ENCODE peak calls at places on chromosomes 2 and 18, in five cellular contexts. D is memory B cell; C is stimulated activated CD8-positive, alpha-beta memory T cell treated with anti-CD3 and anti-CD28 coated beads, Interleukin-4, amount 100 ng/mL, for 1 hour; S is HCT116; Q is AG04449. N is an unnamed sample.

GRCh38 chr18:79606621-79607331 is 72.8 kb upstream of the CTDP1 start:
- DNase-seq in Q (no peak), C (no peak), S (no peak), D (no peak), N (no peak)

GRCh38 chr2:150686391-150686790 is 198.9 kb upstream of the RND3 start:
- DNase-seq in S (no peak), D (no peak), Q (no peak), C (no peak), N (no peak)

GRCh38 chr18:13272411-13272810 is 53.9 kb downstream of the LDLRAD4 start:
- DNase-seq in D (no peak), C (no peak), Q (no peak), S (no peak), N (no peak)

GRCh38 chr2:118844261-118845004 is 3.0 kb downstream of the EN1 start:
- DNase-seq in C (no peak), S (no peak), Q (no peak), D (no peak), N (no peak)

GRCh38 chr2:107511970-107512789 is 314.5 kb upstream of the RGPD4 start:
- DNase-seq in D (no peak), C (no peak), S (no peak), Q (no peak), N (no peak)

GRCh38 chr2:235257590-235257989 is 236.3 kb upstream of the AGAP1 start:
- DNase-seq in C (no peak), D (no peak), Q (no peak), S (no peak), N (no peak)

GRCh38 chr2:10382313-10383061 is 65.6 kb downstream of the ODC1 start:
- DNase-seq in C (no peak), S (no peak), D (peak; percentile 38), Q (no peak), N (no peak)

GRCh38 chr2:52879561-52879960 is 888.0 kb upstream of the CHAC2 start:
- DNase-seq in D (no peak), C (no peak), Q (no peak), S (no peak), N (no peak)

GRCh38 chr2:33505966-33506365 is 29.5 kb downstream of the RASGRP3 start:
- DNase-seq in Q (no peak), S (no peak), D (no peak), C (no peak), N (no peak)

GRCh38 chr2:216339456-216340279 is 32.6 kb downstream of the MARCHF4 start:
- DNase-seq in D (no peak), S (no peak), C (no peak), Q (no peak), N (no peak)

GRCh38 chr2:187566266-187566665 is 12.0 kb upstream of the TFPI start:
- DNase-seq in C (no peak), Q (no peak), S (no peak), D (no peak), N (no peak)

GRCh38 chr2:3625186-3625585 is 30.3 kb downstream of the COLEC11 start:
- DNase-seq in Q (no peak), D (no peak), S (no peak), C (no peak), N (no peak)

GRCh38 chr2:53452400-53452799 is 315.2 kb upstream of the CHAC2 start:
- DNase-seq in S (no peak), Q (no peak), C (no peak), D (no peak), N (no peak)

GRCh38 chr2:134842930-134843490 is 4.6 kb downstream of the ACMSD start:
- DNase-seq in S (no peak), Q (no peak), C (no peak), D (no peak), N (no peak)

GRCh38 chr2:28544405-28544914 is 48.6 kb downstream of the PLB1 start:
- DNase-seq in C (no peak), D (no peak), S (no peak), Q (no peak), N (no peak)

GRCh38 chr2:62593825-62594224 is 87.8 kb upstream of the TMEM17 start:
- DNase-seq in S (no peak), C (no peak), Q (no peak), D (no peak), N (no peak)